ENCODE peak calls at places on chromosomes 7 and 10, in six cellular contexts. F, Z, C, L, D and B are unnamed samples.

GRCh38 chr10:58851606-58852005 is 324.8 kb upstream of the PHYHIPL start:
- DNase-seq in Z (no peak), C (no peak), D (no peak), L (no peak), F (no peak), B (peak)

GRCh38 chr10:70578371-70578947 is 24.1 kb downstream of the PRF1 start:
- DNase-seq in F (peak), L (peak), Z (no peak), C (no peak), D (no peak), B (peak)

GRCh38 chr10:90051053-90051452 is 349.7 kb downstream of the KIF20B start:
- DNase-seq in D (no peak), L (no peak), F (no peak), Z (no peak), C (no peak), B (peak)

GRCh38 chr7:107559864-107560263 is 3.9 kb downstream of the COG5 start:
- DNase-seq in F (no peak), C (no peak), D (no peak), L (peak), Z (no peak), B (peak)

GRCh38 chr7:98294798-98295382 is 13.4 kb downstream of the BRI3 start:
- DNase-seq in Z (peak), F (no peak), L (peak), C (peak), D (no peak), B (peak)

GRCh38 chr10:25933653-25934608 is at the start of gene MYO3A:
- DNase-seq in D (no peak), L (no peak), Z (no peak), F (no peak), C (peak), B (no peak)

GRCh38 chr10:73768881-73769280 is 13.0 kb upstream of the CHCHD1 start:
- DNase-seq in C (no peak), F (no peak), D (no peak), L (no peak), Z (no peak), B (no peak)

GRCh38 chr7:124152859-124153692 is 120.2 kb upstream of the TMEM229A start:
- DNase-seq in C (peak), D (peak), L (peak), Z (no peak), F (peak), B (peak)

GRCh38 chr10:110547139-110547761 is 20.2 kb upstream of the SMC3 start:
- DNase-seq in F (no peak), C (peak), L (peak), Z (no peak), D (no peak), B (peak)

GRCh38 chr7:51666261-51666660 is 349.7 kb upstream of the COBL start:
- DNase-seq in Z (no peak), C (no peak), D (peak), L (no peak), F (no peak), B (no peak)

GRCh38 chr10:99834410-99834809 is 52.0 kb downstream of the ABCC2 start:
- DNase-seq in L (no peak), D (no peak), C (no peak), Z (no peak), F (no peak), B (peak)

GRCh38 chr7:92758796-92759431 is 77.5 kb downstream of the CDK6 start:
- DNase-seq in D (no peak), Z (no peak), L (no peak), F (no peak), C (peak), B (no peak)

GRCh38 chr7:92753614-92754013 is 82.8 kb downstream of the CDK6 start:
- DNase-seq in Z (no peak), F (no peak), L (no peak), C (no peak), D (no peak), B (peak)

GRCh38 chr7:92751902-92752901 is 84.2 kb downstream of the CDK6 start:
- DNase-seq in Z (no peak), L (peak), C (no peak), D (no peak), F (peak), B (peak)

GRCh38 chr7:92750961-92751360 is 85.4 kb downstream of the CDK6 start:
- DNase-seq in D (no peak), L (no peak), Z (no peak), C (no peak), F (no peak), B (no peak)

DNA sequence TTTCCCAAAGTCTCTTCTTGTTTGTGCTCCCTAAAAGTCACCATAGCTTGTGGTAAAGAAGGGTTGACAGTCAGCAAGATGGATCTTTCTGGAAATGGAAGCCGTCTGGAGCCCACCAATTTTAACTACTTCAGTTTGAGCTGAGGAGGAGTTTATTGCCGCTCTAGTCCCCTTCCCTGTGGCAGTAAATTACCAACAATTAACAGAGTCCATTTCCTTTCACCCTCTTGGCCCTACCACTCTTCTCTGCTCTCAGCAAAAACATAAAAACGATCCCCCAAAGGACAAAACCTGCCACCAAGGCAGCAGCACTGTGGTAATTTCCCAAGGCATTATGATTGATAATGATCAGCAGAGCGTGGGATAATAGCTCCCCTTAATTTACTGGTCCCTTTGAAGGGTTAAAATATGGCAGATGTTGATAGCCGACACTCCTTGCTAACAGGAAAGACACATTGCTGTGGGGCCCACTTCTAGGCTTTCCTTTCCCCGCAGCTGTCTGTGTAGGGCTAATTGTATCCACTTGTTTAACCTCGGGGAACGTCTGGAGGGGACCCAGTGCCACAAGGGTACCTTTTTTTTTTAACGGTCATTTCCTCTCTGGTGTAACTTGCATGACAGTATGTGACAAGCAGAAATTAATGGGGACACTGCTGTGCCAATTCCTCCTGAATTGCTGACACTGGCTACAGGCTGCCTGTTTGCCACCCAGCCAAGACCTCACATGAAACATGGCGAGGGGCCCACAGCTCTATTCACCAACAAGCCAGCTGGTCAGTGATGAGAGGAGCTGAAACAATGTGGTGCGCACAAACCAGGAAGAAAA is 81.4 kb downstream of the CDK6 start:
- DNase-seq in Z (peak), C (no peak), L (no peak), D (no peak), F (no peak), B (no peak)
- H3K4me3 ChIP-seq in Z (peak), C (no peak), L (no peak), D (no peak), F (no peak), B (no peak)

GRCh38 chr7:151391358-151391730 is 18.5 kb downstream of the WDR86 start:
- DNase-seq in Z (no peak), D (no peak), C (no peak), F (no peak), L (no peak), B (no peak)

GRCh38 chr7:151389768-151390593 is 19.9 kb downstream of the WDR86 start:
- DNase-seq in C (no peak), L (no peak), F (no peak), Z (no peak), D (no peak), B (no peak)

GRCh38 chr7:151389096-151389767 is 20.6 kb downstream of the WDR86 start:
- DNase-seq in D (no peak), C (no peak), L (no peak), Z (no peak), F (no peak), B (no peak)

GRCh38 chr7:151392002-151392401 is 17.8 kb downstream of the WDR86 start:
- DNase-seq in L (no peak), D (no peak), F (no peak), C (no peak), Z (no peak), B (no peak)

GRCh38 chr7:151390594-151391357 is 19.1 kb downstream of the WDR86 start:
- DNase-seq in Z (no peak), F (no peak), L (no peak), C (no peak), D (no peak), B (no peak)
- TF ChIP-seq CTCF in Z (no peak), F (no peak), L (no peak), C (no peak), D (no peak), B (no peak)

DNA sequence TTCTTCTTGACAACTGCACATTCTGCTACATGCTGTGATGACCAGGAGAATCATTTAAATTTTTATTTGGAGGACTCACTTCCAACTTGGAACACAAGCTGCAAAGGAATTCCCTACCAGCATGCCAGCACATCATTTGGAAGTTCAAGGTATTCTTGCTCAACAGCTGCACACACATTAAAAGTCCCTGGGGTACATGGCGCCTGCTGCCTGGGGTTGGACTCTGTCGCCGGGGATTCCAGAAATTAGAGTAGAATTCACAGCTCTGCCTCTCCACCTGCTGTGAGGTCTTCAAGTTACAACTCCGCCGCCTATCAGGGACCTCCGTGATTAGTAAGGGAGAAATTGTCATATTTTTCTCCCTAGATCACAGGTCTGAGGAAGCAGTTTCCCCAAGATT is 1.1 kb downstream of the ZNF32 start:
- DNase-seq in C (no peak), L (no peak), Z (no peak), F (no peak), D (no peak), B (no peak)
- H3K4me3 ChIP-seq in C (peak), L (no peak), Z (peak), F (peak), D (peak), B (peak)

GRCh38 chr10:32210306-32211045 is 136.5 kb downstream of the EPC1 start:
- DNase-seq in D (peak), Z (no peak), C (peak), F (no peak), L (peak), B (peak)

GRCh38 chr10:32207544-32207943 is 139.4 kb downstream of the EPC1 start:
- DNase-seq in D (peak), F (no peak), Z (no peak), C (peak), L (peak), B (peak)

GRCh38 chr10:32205666-32206065 is 141.3 kb downstream of the EPC1 start:
- DNase-seq in D (no peak), F (no peak), C (no peak), L (peak), Z (no peak), B (no peak)

DNA sequence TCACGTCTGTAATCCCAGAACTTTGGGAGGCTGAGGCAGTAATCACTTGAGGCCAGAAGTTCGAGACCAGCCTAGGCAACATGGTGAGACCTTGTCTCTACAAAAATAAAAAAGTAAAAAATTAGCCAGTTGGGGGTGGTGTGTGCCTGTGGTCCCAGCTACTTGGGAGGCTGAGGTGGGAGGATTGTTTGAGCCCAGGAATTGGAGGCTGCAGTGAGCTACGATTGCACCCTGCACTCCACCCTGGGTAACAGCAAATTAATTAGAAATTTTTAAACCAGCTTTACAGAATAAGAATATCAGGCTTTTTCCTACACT is 136.0 kb downstream of the EPC1 start:
- DNase-seq in C (no peak), L (no peak), Z (no peak), D (no peak), F (no peak), B (no peak)
- TF ChIP-seq CTCF in C (no peak), L (no peak), Z (no peak), D (no peak), F (no peak), B (no peak)

GRCh38 chr7:18290223-18290622 is 205.3 kb upstream of the HDAC9 start:
- DNase-seq in F (no peak), Z (no peak), L (peak), D (no peak), C (no peak), B (no peak)
- H3K4me3 ChIP-seq in F (no peak), Z (no peak), L (no peak), D (no peak), C (no peak), B (no peak)

GRCh38 chr7:20399516-20399915 is 68.8 kb downstream of the ITGB8 start:
- DNase-seq in F (no peak), L (no peak), Z (no peak), D (no peak), C (no peak), B (peak)

GRCh38 chr7:20407585-20408466 is 77.1 kb downstream of the ITGB8 start:
- DNase-seq in F (no peak), C (peak), Z (no peak), D (no peak), L (peak), B (peak)

GRCh38 chr7:20403356-20403755 is 72.7 kb downstream of the ITGB8 start:
- DNase-seq in D (no peak), Z (no peak), C (no peak), L (peak), F (no peak), B (no peak)

GRCh38 chr7:20404371-20404770 is 73.7 kb downstream of the ITGB8 start:
- DNase-seq in Z (no peak), L (no peak), F (no peak), C (peak), D (no peak), B (no peak)

DNA sequence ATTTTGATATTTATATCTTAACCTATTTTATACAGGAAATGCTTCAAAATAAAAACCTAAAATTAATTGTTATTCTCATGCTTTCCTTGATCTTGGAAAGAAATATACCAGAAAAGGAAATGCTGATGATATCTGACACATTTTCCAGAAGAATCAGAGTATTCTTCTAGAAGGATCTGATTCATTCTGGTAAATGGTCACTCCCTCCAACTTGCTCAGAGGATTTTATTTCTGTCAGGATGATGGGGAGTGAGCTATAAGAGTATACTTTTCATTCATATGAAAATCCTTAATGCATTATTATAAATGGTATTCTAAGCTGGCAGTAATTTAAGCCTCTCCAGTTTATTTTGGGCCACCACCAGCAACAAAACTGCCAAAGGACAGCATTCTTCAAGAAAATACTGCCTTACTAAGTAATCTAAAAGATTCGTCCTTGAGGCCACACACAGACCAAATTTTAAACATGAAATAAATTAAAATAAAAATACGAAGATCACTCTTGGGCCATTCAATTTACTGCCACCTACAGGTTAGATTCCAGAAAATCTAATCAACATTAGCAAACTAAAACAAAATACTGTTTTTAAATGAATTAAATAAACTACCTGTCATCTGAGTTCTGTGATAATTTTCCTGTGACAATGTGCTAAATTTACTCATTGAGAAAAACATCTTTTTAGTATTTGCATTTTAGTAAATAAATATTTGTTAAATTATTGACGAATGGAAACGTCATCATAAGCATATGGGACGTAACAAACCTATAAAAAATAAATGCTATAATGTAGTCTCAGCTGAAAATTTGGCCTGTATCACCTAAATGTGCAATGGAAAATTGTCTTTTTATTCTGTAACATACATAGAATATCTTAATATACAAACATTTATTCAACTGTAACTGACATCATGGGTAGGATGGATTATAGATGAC is 71.9 kb downstream of the ITGB8 start:
- DNase-seq in D (no peak), L (peak), Z (no peak), C (no peak), F (no peak), B (no peak)
- TF ChIP-seq CTCF in D (peak), L (peak), Z (peak), C (peak), F (peak), B (peak)

GRCh38 chr10:13717571-13717935 is 130.8 kb downstream of the PRPF18 start:
- DNase-seq in D (peak), L (no peak), Z (no peak), F (no peak), C (no peak), B (peak)
- H3K4me3 ChIP-seq in D (peak), L (no peak), Z (peak), F (no peak), C (no peak), B (peak)

GRCh38 chr10:126133082-126133620 is 236.8 kb downstream of the FANK1 start:
- DNase-seq in F (no peak), L (no peak), Z (no peak), C (no peak), D (no peak), B (no peak)
- TF ChIP-seq CTCF in F (no peak), L (no peak), Z (no peak), C (no peak), D (no peak), B (no peak)